ENCODE peak calls at places on chromosomes 1 and 21, in four cellular contexts. B is activated T-cell treated with anti-CD3 and anti-CD28 coated beads, Interleukin-2, amount 50 U/mL, for 24 hours; U is RWPE1; L is cardiac fibroblast. R is an unnamed sample.

GRCh38 chr1:147545133-147545532 is 3.8 kb downstream of the BCL9 start:
- DNase-seq in L (peak), B (peak), U (peak), R (peak)

GRCh38 chr21:42037943-42038342 is 27.8 kb upstream of the ZBTB21 start:
- DNase-seq in U (no peak), L (no peak), B (no peak), R (no peak)

GRCh38 chr1:24693827-24694379 is 50.8 kb downstream of the SRRM1 start:
- DNase-seq in B (no peak), L (no peak), U (no peak), R (no peak)

GRCh38 chr1:111515291-111516007 is 12.0 kb upstream of the ADORA3 start:
- DNase-seq in U (peak), B (peak), L (peak), R (no peak)

GRCh38 chr1:201790261-201790660 is 38.7 kb upstream of the IPO9 start:
- DNase-seq in U (peak), L (peak), B (no peak), R (no peak)

GRCh38 chr1:201383647-201384405 is 6.3 kb upstream of the TNNT2 start:
- DNase-seq in B (no peak), U (peak), L (peak), R (no peak)

GRCh38 chr1:35554261-35555211 is 2.7 kb downstream of the KIAA0319L start:
- DNase-seq in U (no peak), L (no peak), B (no peak), R (no peak)

GRCh38 chr21:29187939-29188338 is 57.5 kb downstream of the MAP3K7CL start:
- DNase-seq in B (no peak), U (peak), L (peak), R (peak)

GRCh38 chr1:17696417-17697301 is 58.5 kb upstream of the ACTL8 start:
- DNase-seq in U (peak), B (no peak), L (peak), R (peak)

GRCh38 chr21:35257413-35257812 is 208.3 kb upstream of the RUNX1 start:
- DNase-seq in L (peak), B (no peak), U (peak), R (no peak)

GRCh38 chr1:41448831-41449230 is 35.7 kb downstream of the EDN2 start:
- DNase-seq in B (no peak), L (no peak), U (no peak), R (no peak)

GRCh38 chr1:177346960-177347359 is 176.2 kb downstream of the BRINP2 start:
- DNase-seq in U (no peak), L (no peak), B (no peak), R (no peak)

GRCh38 chr1:245960171-245960570 is 546.9 kb downstream of the SMYD3 start:
- DNase-seq in B (no peak), L (no peak), U (no peak), R (no peak)

GRCh38 chr1:207972350-207972749 is 61.4 kb upstream of the CD34 start:
- DNase-seq in L (no peak), U (no peak), B (no peak), R (no peak)